ENCODE peak calls at places on chromosomes 11 and 22, in seven cellular contexts. O is endothelial cell of umbilical vein, B is body of pancreas, D is M059J, V is glutamatergic neuron, J is HEK293T, P is kidney. T is an unnamed sample.

GRCh38 chr22:47292546-47293320 is 530.3 kb downstream of the TBC1D22A start:
- DNase-seq in J (no peak), B (peak), V (no peak), O (no peak), D (peak), P (no peak), T (no peak)

GRCh38 chr22:19443544-19444211 is 3.8 kb downstream of the C22orf39 start:
- DNase-seq in D (no peak), V (no peak), P (no peak), O (no peak), J (no peak), B (no peak), T (no peak)

GRCh38 chr11:92893276-92893675 is 76.2 kb upstream of the MTNR1B start:
- DNase-seq in O (no peak), D (peak), B (no peak), V (no peak), J (no peak), P (no peak), T (no peak)

GRCh38 chr11:112357488-112357887 is 96.8 kb upstream of the PLET1 start:
- DNase-seq in D (no peak), J (no peak), B (no peak), O (no peak), P (no peak), V (no peak), T (no peak)

GRCh38 chr11:6771926-6772898 is at the start of gene OR2AG2:
- DNase-seq in B (no peak), P (no peak), D (no peak), V (no peak), J (no peak), O (no peak), T (no peak)

GRCh38 chr22:28999510-29000224 is 62.0 kb downstream of the C22orf31 start:
- DNase-seq in J (no peak), V (no peak), O (no peak), B (no peak), D (no peak), P (no peak), T (no peak)

GRCh38 chr11:70556884-70557741 is 158.8 kb downstream of the CTTN start:
- DNase-seq in J (no peak), D (peak), O (no peak), B (no peak), V (peak), P (peak), T (peak)

GRCh38 chr11:83282084-83282716 is 4.0 kb downstream of the CCDC90B start:
- DNase-seq in D (peak), O (no peak), B (no peak), V (no peak), J (no peak), P (no peak), T (no peak)

GRCh38 chr11:124878497-124879228 is 13.4 kb downstream of the ROBO3 start:
- DNase-seq in V (no peak), P (no peak), B (no peak), O (no peak), J (no peak), D (no peak), T (no peak)

GRCh38 chr11:28481673-28482480 is 373.7 kb downstream of the METTL15 start:
- DNase-seq in V (no peak), D (no peak), J (peak), P (no peak), O (no peak), B (no peak), T (no peak)

GRCh38 chr11:14451825-14452224 is 47.8 kb downstream of the COPB1 start:
- DNase-seq in D (peak), P (no peak), O (no peak), B (no peak), J (no peak), V (no peak), T (no peak)

GRCh38 chr11:27282806-27283205 is 80.2 kb downstream of the CCDC34 start:
- DNase-seq in O (peak), J (no peak), P (no peak), B (no peak), D (peak), V (no peak), T (no peak)

GRCh38 chr11:103618532-103618931 is 417.9 kb upstream of the DDI1 start:
- DNase-seq in P (no peak), J (no peak), D (peak), V (no peak), O (no peak), B (no peak), T (peak)

GRCh38 chr11:73195191-73196007 is 22.7 kb upstream of the P2RY2 start:
- DNase-seq in V (peak), D (peak), O (no peak), B (no peak), J (no peak), P (peak), T (no peak)

GRCh38 chr11:64382586-64382985 is 23.6 kb downstream of the RPS6KA4 start:
- DNase-seq in D (no peak), O (no peak), V (no peak), B (no peak), J (no peak), P (no peak), T (no peak)

GRCh38 chr22:44381761-44382454 is 69.2 kb upstream of the SHISAL1 start:
- DNase-seq in D (no peak), P (peak), J (no peak), B (no peak), V (peak), O (no peak), T (no peak)

GRCh38 chr11:3077174-3077839 is 20.1 kb upstream of the CARS1 start:
- DNase-seq in J (no peak), O (no peak), D (no peak), P (peak), B (no peak), V (no peak), T (no peak)

GRCh38 chr11:69443138-69443967 is 38.1 kb upstream of the LINC01488 start:
- DNase-seq in P (peak), B (peak), J (peak), V (peak), D (peak), O (peak), T (peak)

GRCh38 chr11:18633256-18634139 is 644 bp downstream of the SPTY2D1 start:
- DNase-seq in B (no peak), J (no peak), D (no peak), V (no peak), P (no peak), O (no peak), T (peak)

GRCh38 chr11:62001450-62002178 is 34.2 kb upstream of the FTH1 start:
- DNase-seq in P (no peak), D (no peak), V (no peak), O (no peak), B (peak), J (no peak), T (no peak)

GRCh38 chr11:130178441-130178971 is 18.9 kb downstream of the ST14 start:
- DNase-seq in J (no peak), B (no peak), V (no peak), D (no peak), O (no peak), P (peak), T (no peak)

GRCh38 chr11:1437500-1437899 is 47.8 kb downstream of the BRSK2 start:
- DNase-seq in O (no peak), P (no peak), D (peak), J (peak), V (no peak), B (peak), T (peak)

GRCh38 chr11:72834905-72835304 is 20.7 kb downstream of the ATG16L2 start:
- DNase-seq in O (no peak), V (no peak), B (no peak), D (no peak), P (no peak), J (no peak), T (no peak)

GRCh38 chr11:61332823-61333637 is at the start of the genes DDB1 and TKFC:
- DNase-seq in B (peak), V (peak), O (peak), D (peak), J (peak), P (peak), T (peak)

GRCh38 chr11:114274637-114275036 is 21.6 kb upstream of the NNMT start:
- DNase-seq in D (no peak), V (no peak), J (no peak), B (no peak), O (no peak), P (no peak), T (no peak)

GRCh38 chr11:108569896-108570295 is 23.7 kb downstream of the EXPH5 start:
- DNase-seq in P (no peak), D (no peak), B (no peak), O (no peak), J (no peak), V (no peak), T (no peak)

GRCh38 chr11:71996946-71997345 is 1.8 kb upstream of the IL18BP start:
- DNase-seq in J (no peak), P (no peak), O (no peak), V (no peak), B (no peak), D (no peak), T (no peak)